ENCODE peak calls at places on chromosomes 2 and 18, in eight cellular contexts. One of them, this sample, is unnamed.

GRCh38 chr2:7744827-7745226 is 827.6 kb downstream of the RNF144A start:
- DNase-seq in tibial nerve: no peak
- DNase-seq in CD8-positive, alpha-beta T cell: peak
- DNase-seq in heart right ventricle: no peak
- DNase-seq in fibroblast of lung: no peak
- DNase-seq in type B pancreatic cell: no peak
- DNase-seq in colonic mucosa: no peak
- DNase-seq in IMR-90: peak
- DNase-seq in this sample: no peak

GRCh38 chr2:9613291-9613690 is 17.5 kb downstream of the YWHAQ start:
- DNase-seq in tibial nerve: no peak
- DNase-seq in CD8-positive, alpha-beta T cell: no peak
- DNase-seq in heart right ventricle: no peak
- DNase-seq in fibroblast of lung: peak
- DNase-seq in type B pancreatic cell: no peak
- DNase-seq in colonic mucosa: no peak
- DNase-seq in IMR-90: peak
- DNase-seq in this sample: no peak

GRCh38 chr2:190571666-190572065 is 37.1 kb upstream of the NEMP2 start:
- DNase-seq in tibial nerve: no peak
- DNase-seq in CD8-positive, alpha-beta T cell: no peak
- DNase-seq in heart right ventricle: no peak
- DNase-seq in fibroblast of lung: no peak
- DNase-seq in type B pancreatic cell: no peak
- DNase-seq in colonic mucosa: no peak
- DNase-seq in IMR-90: no peak
- DNase-seq in this sample: no peak

GRCh38 chr2:189698020-189698887 is 23.8 kb downstream of the ANKAR start:
- DNase-seq in tibial nerve: no peak
- DNase-seq in CD8-positive, alpha-beta T cell: peak
- DNase-seq in heart right ventricle: peak
- DNase-seq in fibroblast of lung: peak
- DNase-seq in type B pancreatic cell: no peak
- DNase-seq in colonic mucosa: peak
- DNase-seq in IMR-90: peak
- DNase-seq in this sample: no peak

GRCh38 chr2:199303814-199304213 is 153.9 kb downstream of the SATB2 start:
- DNase-seq in tibial nerve: no peak
- DNase-seq in CD8-positive, alpha-beta T cell: no peak
- DNase-seq in heart right ventricle: no peak
- DNase-seq in fibroblast of lung: peak
- DNase-seq in type B pancreatic cell: no peak
- DNase-seq in colonic mucosa: no peak
- DNase-seq in IMR-90: peak
- DNase-seq in this sample: no peak

GRCh38 chr2:47225061-47225783 is 70.1 kb upstream of the STPG4 start:
- DNase-seq in tibial nerve: peak
- DNase-seq in CD8-positive, alpha-beta T cell: no peak
- DNase-seq in heart right ventricle: peak
- DNase-seq in fibroblast of lung: peak
- DNase-seq in type B pancreatic cell: no peak
- DNase-seq in colonic mucosa: peak
- DNase-seq in IMR-90: peak
- DNase-seq in this sample: no peak

GRCh38 chr2:40364143-40364903 is 87.6 kb downstream of the SLC8A1 start:
- DNase-seq in tibial nerve: no peak
- DNase-seq in CD8-positive, alpha-beta T cell: no peak
- DNase-seq in heart right ventricle: no peak
- DNase-seq in fibroblast of lung: no peak
- DNase-seq in type B pancreatic cell: no peak
- DNase-seq in colonic mucosa: no peak
- DNase-seq in IMR-90: peak
- DNase-seq in this sample: no peak

GRCh38 chr2:190984595-190984994 is 29.4 kb downstream of the STAT1 start:
- DNase-seq in tibial nerve: no peak
- DNase-seq in CD8-positive, alpha-beta T cell: no peak
- DNase-seq in heart right ventricle: no peak
- DNase-seq in fibroblast of lung: peak
- DNase-seq in type B pancreatic cell: no peak
- DNase-seq in colonic mucosa: no peak
- DNase-seq in IMR-90: peak
- DNase-seq in this sample: no peak

GRCh38 chr2:127776122-127776780 is 34.7 kb downstream of the WDR33 start:
- DNase-seq in tibial nerve: no peak
- DNase-seq in CD8-positive, alpha-beta T cell: no peak
- DNase-seq in heart right ventricle: no peak
- DNase-seq in fibroblast of lung: peak
- DNase-seq in type B pancreatic cell: no peak
- DNase-seq in colonic mucosa: no peak
- DNase-seq in IMR-90: peak
- DNase-seq in this sample: no peak

GRCh38 chr2:68391869-68392268 is 26.8 kb downstream of the PLEK start:
- DNase-seq in tibial nerve: no peak
- DNase-seq in CD8-positive, alpha-beta T cell: no peak
- DNase-seq in heart right ventricle: no peak
- DNase-seq in fibroblast of lung: no peak
- DNase-seq in type B pancreatic cell: no peak
- DNase-seq in colonic mucosa: no peak
- DNase-seq in IMR-90: no peak
- DNase-seq in this sample: no peak

GRCh38 chr2:150462772-150463171 is 24.7 kb downstream of the RND3 start:
- DNase-seq in tibial nerve: no peak
- DNase-seq in CD8-positive, alpha-beta T cell: no peak
- DNase-seq in heart right ventricle: no peak
- DNase-seq in fibroblast of lung: no peak
- DNase-seq in type B pancreatic cell: no peak
- DNase-seq in colonic mucosa: no peak
- DNase-seq in IMR-90: no peak
- DNase-seq in this sample: no peak

GRCh38 chr2:150466770-150467640 is 20.5 kb downstream of the RND3 start:
- DNase-seq in tibial nerve: no peak
- DNase-seq in CD8-positive, alpha-beta T cell: no peak
- DNase-seq in heart right ventricle: no peak
- DNase-seq in fibroblast of lung: peak
- DNase-seq in type B pancreatic cell: no peak
- DNase-seq in colonic mucosa: no peak
- DNase-seq in IMR-90: peak
- DNase-seq in this sample: no peak

GRCh38 chr2:150467641-150467963 is 19.9 kb downstream of the RND3 start:
- DNase-seq in tibial nerve: no peak
- DNase-seq in CD8-positive, alpha-beta T cell: no peak
- DNase-seq in heart right ventricle: no peak
- DNase-seq in fibroblast of lung: no peak
- DNase-seq in type B pancreatic cell: no peak
- DNase-seq in colonic mucosa: no peak
- DNase-seq in IMR-90: no peak
- DNase-seq in this sample: no peak

GRCh38 chr2:150465703-150466569 is 21.5 kb downstream of the RND3 start:
- DNase-seq in tibial nerve: no peak
- DNase-seq in CD8-positive, alpha-beta T cell: no peak
- DNase-seq in heart right ventricle: no peak
- DNase-seq in fibroblast of lung: no peak
- DNase-seq in type B pancreatic cell: no peak
- DNase-seq in colonic mucosa: no peak
- DNase-seq in IMR-90: peak
- DNase-seq in this sample: no peak

GRCh38 chr2:150464270-150464669 is 23.2 kb downstream of the RND3 start:
- DNase-seq in tibial nerve: no peak
- DNase-seq in CD8-positive, alpha-beta T cell: no peak
- DNase-seq in heart right ventricle: no peak
- DNase-seq in fibroblast of lung: no peak
- DNase-seq in type B pancreatic cell: no peak
- DNase-seq in colonic mucosa: no peak
- DNase-seq in IMR-90: no peak
- DNase-seq in this sample: no peak
- TF ChIP-seq CTCF in tibial nerve: no peak
- TF ChIP-seq CTCF in CD8-positive, alpha-beta T cell: no peak
- TF ChIP-seq CTCF in heart right ventricle: no peak
- TF ChIP-seq CTCF in fibroblast of lung: no peak
- TF ChIP-seq CTCF in type B pancreatic cell: no peak
- TF ChIP-seq CTCF in colonic mucosa: no peak
- TF ChIP-seq CTCF in IMR-90: no peak
- TF ChIP-seq CTCF in this sample: no peak

GRCh38 chr18:13264986-13265900 is 46.7 kb downstream of the LDLRAD4 start:
- DNase-seq in tibial nerve: no peak
- DNase-seq in CD8-positive, alpha-beta T cell: no peak
- DNase-seq in heart right ventricle: no peak
- DNase-seq in fibroblast of lung: no peak
- DNase-seq in type B pancreatic cell: peak
- DNase-seq in colonic mucosa: no peak
- DNase-seq in IMR-90: no peak
- DNase-seq in this sample: no peak
- TF ChIP-seq CTCF in tibial nerve: no peak
- TF ChIP-seq CTCF in CD8-positive, alpha-beta T cell: no peak
- TF ChIP-seq CTCF in heart right ventricle: no peak
- TF ChIP-seq CTCF in fibroblast of lung: no peak
- TF ChIP-seq CTCF in type B pancreatic cell: no peak
- TF ChIP-seq CTCF in colonic mucosa: no peak
- TF ChIP-seq CTCF in IMR-90: no peak
- TF ChIP-seq CTCF in this sample: no peak

GRCh38 chr18:45255142-45255890 is 360.0 kb upstream of the SLC14A2 start:
- DNase-seq in tibial nerve: no peak
- DNase-seq in CD8-positive, alpha-beta T cell: no peak
- DNase-seq in heart right ventricle: no peak
- DNase-seq in fibroblast of lung: peak
- DNase-seq in type B pancreatic cell: no peak
- DNase-seq in colonic mucosa: no peak
- DNase-seq in IMR-90: peak
- DNase-seq in this sample: no peak
- TF ChIP-seq CTCF in tibial nerve: no peak
- TF ChIP-seq CTCF in CD8-positive, alpha-beta T cell: no peak
- TF ChIP-seq CTCF in heart right ventricle: no peak
- TF ChIP-seq CTCF in fibroblast of lung: no peak
- TF ChIP-seq CTCF in type B pancreatic cell: no peak
- TF ChIP-seq CTCF in colonic mucosa: no peak
- TF ChIP-seq CTCF in IMR-90: no peak
- TF ChIP-seq CTCF in this sample: no peak

GRCh38 chr18:76801567-76802505 is 20.5 kb upstream of the ZNF236 start:
- DNase-seq in tibial nerve: peak
- DNase-seq in CD8-positive, alpha-beta T cell: peak
- DNase-seq in heart right ventricle: peak
- DNase-seq in fibroblast of lung: peak
- DNase-seq in type B pancreatic cell: no peak
- DNase-seq in colonic mucosa: peak
- DNase-seq in IMR-90: peak
- DNase-seq in this sample: peak

GRCh38 chr18:76803413-76803812 is 18.9 kb upstream of the ZNF236 start:
- DNase-seq in tibial nerve: no peak
- DNase-seq in CD8-positive, alpha-beta T cell: no peak
- DNase-seq in heart right ventricle: no peak
- DNase-seq in fibroblast of lung: no peak
- DNase-seq in type B pancreatic cell: no peak
- DNase-seq in colonic mucosa: no peak
- DNase-seq in IMR-90: no peak
- DNase-seq in this sample: no peak

GRCh38 chr18:76806301-76806700 is 16.1 kb upstream of the ZNF236 start:
- DNase-seq in tibial nerve: no peak
- DNase-seq in CD8-positive, alpha-beta T cell: no peak
- DNase-seq in heart right ventricle: no peak
- DNase-seq in fibroblast of lung: no peak
- DNase-seq in type B pancreatic cell: no peak
- DNase-seq in colonic mucosa: no peak
- DNase-seq in IMR-90: no peak
- DNase-seq in this sample: no peak

GRCh38 chr18:76805221-76805620 is 17.1 kb upstream of the ZNF236 start:
- DNase-seq in tibial nerve: no peak
- DNase-seq in CD8-positive, alpha-beta T cell: no peak
- DNase-seq in heart right ventricle: no peak
- DNase-seq in fibroblast of lung: peak
- DNase-seq in type B pancreatic cell: no peak
- DNase-seq in colonic mucosa: no peak
- DNase-seq in IMR-90: peak
- DNase-seq in this sample: no peak

GRCh38 chr18:76803814-76804213 is 18.5 kb upstream of the ZNF236 start:
- DNase-seq in tibial nerve: peak
- DNase-seq in CD8-positive, alpha-beta T cell: peak
- DNase-seq in heart right ventricle: peak
- DNase-seq in fibroblast of lung: peak
- DNase-seq in type B pancreatic cell: no peak
- DNase-seq in colonic mucosa: peak
- DNase-seq in IMR-90: peak
- DNase-seq in this sample: peak
- TF ChIP-seq CTCF in tibial nerve: peak
- TF ChIP-seq CTCF in CD8-positive, alpha-beta T cell: peak
- TF ChIP-seq CTCF in heart right ventricle: peak
- TF ChIP-seq CTCF in fibroblast of lung: peak
- TF ChIP-seq CTCF in type B pancreatic cell: peak
- TF ChIP-seq CTCF in colonic mucosa: peak
- TF ChIP-seq CTCF in IMR-90: peak
- TF ChIP-seq CTCF in this sample: peak

GRCh38 chr18:54983041-54983686 is 23.9 kb upstream of the CCDC68 start:
- DNase-seq in tibial nerve: no peak
- DNase-seq in CD8-positive, alpha-beta T cell: no peak
- DNase-seq in heart right ventricle: peak
- DNase-seq in fibroblast of lung: peak
- DNase-seq in type B pancreatic cell: no peak
- DNase-seq in colonic mucosa: no peak
- DNase-seq in IMR-90: peak
- DNase-seq in this sample: no peak
- TF ChIP-seq CTCF in tibial nerve: peak
- TF ChIP-seq CTCF in CD8-positive, alpha-beta T cell: peak
- TF ChIP-seq CTCF in heart right ventricle: peak
- TF ChIP-seq CTCF in fibroblast of lung: peak
- TF ChIP-seq CTCF in type B pancreatic cell: peak
- TF ChIP-seq CTCF in colonic mucosa: peak
- TF ChIP-seq CTCF in IMR-90: peak
- TF ChIP-seq CTCF in this sample: peak

GRCh38 chr2:178478442-178479274 is at the start of gene FKBP7:
- DNase-seq in tibial nerve: peak
- DNase-seq in CD8-positive, alpha-beta T cell: peak
- DNase-seq in heart right ventricle: peak
- DNase-seq in fibroblast of lung: peak
- DNase-seq in type B pancreatic cell: peak
- DNase-seq in colonic mucosa: peak
- DNase-seq in IMR-90: peak
- DNase-seq in this sample: peak
- TF ChIP-seq CTCF in tibial nerve: peak
- TF ChIP-seq CTCF in CD8-positive, alpha-beta T cell: peak
- TF ChIP-seq CTCF in heart right ventricle: peak
- TF ChIP-seq CTCF in fibroblast of lung: peak
- TF ChIP-seq CTCF in type B pancreatic cell: peak
- TF ChIP-seq CTCF in colonic mucosa: peak
- TF ChIP-seq CTCF in IMR-90: peak
- TF ChIP-seq CTCF in this sample: no peak